ENCODE peak calls at places on chromosomes 11 and 22, in six cellular contexts. One of them, this sample, is unnamed.

GRCh38 chr22:48798281-48799226 is 1029.1 kb downstream of the BRD1 start:
- DNase-seq in esophagus squamous epithelium: no peak
- DNase-seq in thoracic aorta: no peak
- DNase-seq in astrocyte of the spinal cord: no peak
- DNase-seq in heart left ventricle: no peak
- DNase-seq in lower leg skin: no peak
- DNase-seq in this sample: no peak

GRCh38 chr11:12090061-12090572 is 20.3 kb upstream of the MICAL2 start:
- DNase-seq in lower leg skin: no peak
- DNase-seq in heart left ventricle: no peak
- DNase-seq in thoracic aorta: no peak
- DNase-seq in astrocyte of the spinal cord: no peak
- DNase-seq in esophagus squamous epithelium: no peak
- DNase-seq in this sample: peak; percentile 78

GRCh38 chr11:64107300-64107699 is 58.6 kb downstream of the MACROD1 start:
- DNase-seq in esophagus squamous epithelium: no peak
- DNase-seq in heart left ventricle: no peak
- DNase-seq in astrocyte of the spinal cord: no peak
- DNase-seq in lower leg skin: no peak
- DNase-seq in thoracic aorta: no peak
- DNase-seq in this sample: no peak

GRCh38 chr11:34825670-34826383 is 90.4 kb downstream of the APIP start:
- DNase-seq in heart left ventricle: no peak
- DNase-seq in astrocyte of the spinal cord: no peak
- DNase-seq in lower leg skin: no peak
- DNase-seq in esophagus squamous epithelium: no peak
- DNase-seq in thoracic aorta: no peak
- DNase-seq in this sample: no peak

GRCh38 chr11:64659417-64660144 is 63.4 kb downstream of the NRXN2 start:
- DNase-seq in heart left ventricle: no peak
- DNase-seq in astrocyte of the spinal cord: peak; percentile 55
- DNase-seq in lower leg skin: no peak
- DNase-seq in esophagus squamous epithelium: no peak
- DNase-seq in thoracic aorta: no peak
- DNase-seq in this sample: peak; percentile 94

GRCh38 chr11:707817-708420 is 1.9 kb downstream of the EPS8L2 start:
- DNase-seq in heart left ventricle: no peak
- DNase-seq in esophagus squamous epithelium: no peak
- DNase-seq in thoracic aorta: no peak
- DNase-seq in lower leg skin: no peak
- DNase-seq in astrocyte of the spinal cord: no peak
- DNase-seq in this sample: no peak

GRCh38 chr11:40170076-40170475 is 1289.4 kb downstream of the LRRC4C start:
- DNase-seq in thoracic aorta: no peak
- DNase-seq in heart left ventricle: no peak
- DNase-seq in esophagus squamous epithelium: no peak
- DNase-seq in astrocyte of the spinal cord: peak; percentile 11
- DNase-seq in lower leg skin: no peak
- DNase-seq in this sample: no peak

GRCh38 chr11:37371346-37371970 is 773.4 kb upstream of the RAG2 start:
- DNase-seq in heart left ventricle: no peak
- DNase-seq in astrocyte of the spinal cord: peak; percentile 58
- DNase-seq in thoracic aorta: no peak
- DNase-seq in esophagus squamous epithelium: no peak
- DNase-seq in lower leg skin: no peak
- DNase-seq in this sample: no peak

GRCh38 chr11:62337682-62338181 is 484 bp downstream of the ASRGL1 start:
- DNase-seq in esophagus squamous epithelium: no peak
- DNase-seq in heart left ventricle: peak; percentile 28
- DNase-seq in lower leg skin: no peak
- DNase-seq in astrocyte of the spinal cord: no peak
- DNase-seq in thoracic aorta: no peak
- DNase-seq in this sample: no peak

GRCh38 chr11:115244314-115244713 is 259.9 kb downstream of the CADM1 start:
- DNase-seq in thoracic aorta: no peak
- DNase-seq in esophagus squamous epithelium: no peak
- DNase-seq in heart left ventricle: no peak
- DNase-seq in lower leg skin: no peak
- DNase-seq in astrocyte of the spinal cord: no peak
- DNase-seq in this sample: no peak

GRCh38 chr11:118623291-118623655 is 15.9 kb downstream of the PHLDB1 start:
- DNase-seq in esophagus squamous epithelium: no peak
- DNase-seq in heart left ventricle: peak; percentile 57
- DNase-seq in thoracic aorta: no peak
- DNase-seq in astrocyte of the spinal cord: peak; percentile 28
- DNase-seq in lower leg skin: no peak
- DNase-seq in this sample: no peak

GRCh38 chr11:82862379-82862778 is 37.9 kb downstream of the PRCP start:
- DNase-seq in heart left ventricle: no peak
- DNase-seq in esophagus squamous epithelium: no peak
- DNase-seq in lower leg skin: no peak
- DNase-seq in astrocyte of the spinal cord: no peak
- DNase-seq in thoracic aorta: no peak
- DNase-seq in this sample: no peak

GRCh38 chr22:39098026-39098425 is 982 bp downstream of the APOBEC3H start:
- DNase-seq in thoracic aorta: no peak
- DNase-seq in astrocyte of the spinal cord: no peak
- DNase-seq in esophagus squamous epithelium: no peak
- DNase-seq in lower leg skin: no peak
- DNase-seq in heart left ventricle: no peak
- DNase-seq in this sample: no peak

GRCh38 chr11:64990222-64990918 is 6.4 kb downstream of the BATF2 start:
- DNase-seq in heart left ventricle: peak; percentile 75
- DNase-seq in astrocyte of the spinal cord: no peak
- DNase-seq in esophagus squamous epithelium: no peak
- DNase-seq in lower leg skin: no peak
- DNase-seq in thoracic aorta: no peak
- DNase-seq in this sample: peak; percentile 4

GRCh38 chr11:41308286-41308685 is 151.2 kb downstream of the LRRC4C start:
- DNase-seq in esophagus squamous epithelium: no peak
- DNase-seq in lower leg skin: no peak
- DNase-seq in astrocyte of the spinal cord: no peak
- DNase-seq in thoracic aorta: no peak
- DNase-seq in heart left ventricle: no peak
- DNase-seq in this sample: no peak
- H3K4me3 ChIP-seq in esophagus squamous epithelium: no peak overlapping the region
- H3K4me3 ChIP-seq in lower leg skin: no peak overlapping the region
- H3K4me3 ChIP-seq in astrocyte of the spinal cord: no peak overlapping the region
- H3K4me3 ChIP-seq in thoracic aorta: no peak overlapping the region
- H3K4me3 ChIP-seq in heart left ventricle: no peak overlapping the region
- H3K4me3 ChIP-seq in this sample: no peak overlapping the region

DNA sequence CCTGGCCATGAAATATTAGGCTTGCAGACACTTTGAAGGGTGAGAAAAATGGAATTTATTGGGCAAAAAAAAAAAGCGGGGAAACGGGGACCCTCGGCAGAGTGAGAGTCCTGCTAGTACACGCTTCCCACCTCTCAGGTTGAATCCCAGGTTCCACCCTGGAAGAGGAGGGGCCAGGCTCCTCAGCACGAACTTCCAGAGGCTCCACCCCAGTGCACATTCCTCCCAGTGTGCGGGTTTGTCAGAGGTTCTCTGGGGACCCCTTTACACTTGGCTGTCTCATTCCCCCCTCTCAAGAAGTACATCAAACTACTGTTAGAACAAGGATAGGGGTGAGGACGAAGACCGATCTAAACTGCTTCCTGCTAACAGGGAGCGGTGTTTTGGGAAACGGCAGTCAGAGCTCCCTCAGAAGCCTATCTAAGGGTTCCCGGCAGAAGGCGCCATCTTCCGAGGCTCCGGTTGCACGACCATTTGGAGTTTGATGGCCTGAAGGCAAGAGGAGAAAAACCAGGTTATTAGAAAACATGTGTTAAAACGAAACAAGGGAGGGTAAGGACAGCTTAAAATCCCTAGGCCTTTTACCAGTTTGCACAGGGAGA is 27.5 kb downstream of the FOLR3 start:
- DNase-seq in thoracic aorta: no peak
- DNase-seq in esophagus squamous epithelium: no peak
- DNase-seq in lower leg skin: no peak
- DNase-seq in heart left ventricle: no peak
- DNase-seq in astrocyte of the spinal cord: no peak
- DNase-seq in this sample: no peak
- TF ChIP-seq CTCF in thoracic aorta: no peak
- TF ChIP-seq CTCF in esophagus squamous epithelium: no peak
- TF ChIP-seq CTCF in lower leg skin: no peak
- TF ChIP-seq CTCF in heart left ventricle: no peak
- TF ChIP-seq CTCF in astrocyte of the spinal cord: no peak
- TF ChIP-seq CTCF in this sample: no peak

DNA sequence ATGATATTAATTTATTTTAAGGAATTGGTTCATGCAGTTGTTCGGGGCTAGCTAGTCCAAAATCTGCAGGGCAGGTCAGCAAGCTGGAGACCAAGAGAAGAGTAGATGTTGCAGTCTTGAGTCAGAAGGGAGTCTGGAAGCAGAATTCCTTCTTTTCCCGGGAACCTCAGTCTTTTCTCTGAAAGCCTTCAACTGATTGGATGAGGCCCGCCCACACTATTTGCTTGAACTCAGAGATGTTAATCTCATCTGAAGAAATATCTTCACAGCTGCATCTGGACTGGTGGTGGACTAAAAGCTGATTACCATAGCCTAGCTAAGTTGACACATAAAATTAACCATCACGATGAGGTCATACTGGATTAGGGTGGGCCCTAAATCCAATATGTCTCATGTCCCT is 122.2 kb downstream of the COMMD9 start:
- DNase-seq in thoracic aorta: no peak
- DNase-seq in astrocyte of the spinal cord: no peak
- DNase-seq in lower leg skin: no peak
- DNase-seq in heart left ventricle: no peak
- DNase-seq in esophagus squamous epithelium: no peak
- DNase-seq in this sample: no peak
- H3K4me3 ChIP-seq in thoracic aorta: no peak overlapping the region
- H3K4me3 ChIP-seq in astrocyte of the spinal cord: no peak overlapping the region
- H3K4me3 ChIP-seq in lower leg skin: no peak overlapping the region
- H3K4me3 ChIP-seq in heart left ventricle: no peak overlapping the region
- H3K4me3 ChIP-seq in esophagus squamous epithelium: no peak overlapping the region
- H3K4me3 ChIP-seq in this sample: no peak overlapping the region

GRCh38 chr11:66339163-66339675 is 3.0 kb upstream of the RIN1 start:
- DNase-seq in astrocyte of the spinal cord: no peak
- DNase-seq in heart left ventricle: peak; percentile 8
- DNase-seq in thoracic aorta: no peak
- DNase-seq in esophagus squamous epithelium: no peak
- DNase-seq in lower leg skin: no peak
- DNase-seq in this sample: no peak

GRCh38 chr11:66335531-66336233 is 552 bp downstream of the RIN1 start:
- DNase-seq in astrocyte of the spinal cord: peak; percentile 74
- DNase-seq in thoracic aorta: no peak
- DNase-seq in esophagus squamous epithelium: no peak
- DNase-seq in heart left ventricle: peak; percentile 33
- DNase-seq in lower leg skin: no peak
- DNase-seq in this sample: peak; percentile 69

GRCh38 chr11:66338276-66339162 is 2.3 kb upstream of the RIN1 start:
- DNase-seq in astrocyte of the spinal cord: no peak
- DNase-seq in heart left ventricle: peak; percentile 23
- DNase-seq in thoracic aorta: no peak
- DNase-seq in lower leg skin: no peak
- DNase-seq in esophagus squamous epithelium: no peak
- DNase-seq in this sample: no peak

GRCh38 chr11:66336234-66337102 is at the start of gene RIN1:
- DNase-seq in thoracic aorta: no peak
- DNase-seq in heart left ventricle: peak; percentile 59
- DNase-seq in lower leg skin: peak; percentile 66
- DNase-seq in esophagus squamous epithelium: no peak
- DNase-seq in astrocyte of the spinal cord: peak; percentile 99
- DNase-seq in this sample: peak; percentile 100

GRCh38 chr11:66337103-66337899 is 1.1 kb upstream of the RIN1 start:
- DNase-seq in thoracic aorta: no peak
- DNase-seq in astrocyte of the spinal cord: peak; percentile 82
- DNase-seq in heart left ventricle: peak; percentile 22
- DNase-seq in esophagus squamous epithelium: no peak
- DNase-seq in lower leg skin: no peak
- DNase-seq in this sample: peak; percentile 53
- TF ChIP-seq CTCF in thoracic aorta: no peak
- TF ChIP-seq CTCF in astrocyte of the spinal cord: no peak
- TF ChIP-seq CTCF in heart left ventricle: no peak
- TF ChIP-seq CTCF in esophagus squamous epithelium: no peak
- TF ChIP-seq CTCF in lower leg skin: no peak
- TF ChIP-seq CTCF in this sample: no peak